ENCODE peak calls at places on chromosome 22, in five cellular contexts. A, Q, T, F and B are unnamed samples.

GRCh38 chr22:23516304-23516703 is 63.8 kb downstream of the IGLL1 start:
- DNase-seq in Q (no peak), F (no peak), T (no peak), A (no peak), B (no peak)

GRCh38 chr22:39384750-39385480 is 14.7 kb upstream of the TAB1 start:
- DNase-seq in Q (no peak), T (no peak), F (no peak), A (peak; percentile 35), B (no peak)

GRCh38 chr22:25027052-25027525 is 74.6 kb downstream of the KIAA1671 start:
- DNase-seq in A (no peak), F (peak; percentile 61), Q (no peak), T (no peak), B (no peak)

GRCh38 chr22:17772963-17773605 is 1.2 kb downstream of the BID start:
- DNase-seq in Q (no peak), F (no peak), T (peak; percentile 35), A (peak; percentile 37), B (no peak)

GRCh38 chr22:25169278-25170031 is 30.2 kb upstream of the CRYBB3 start:
- DNase-seq in F (no peak), T (no peak), Q (no peak), A (no peak), B (peak; percentile 31)

GRCh38 chr22:23781065-23781464 is 5.7 kb upstream of the SMARCB1 start:
- DNase-seq in Q (no peak), F (no peak), T (no peak), A (no peak), B (no peak)

GRCh38 chr22:33920927-33921575 is 775 bp upstream of the LARGE1 start:
- DNase-seq in A (peak; percentile 98), T (peak; percentile 96), Q (peak; percentile 99), F (peak; percentile 99), B (peak; percentile 97)

GRCh38 chr22:24424001-24424900 is 3.1 kb upstream of the ADORA2A start:
- DNase-seq in F (no peak), A (no peak), T (no peak), Q (no peak), B (no peak)

GRCh38 chr22:21591695-21592094 is 24.2 kb downstream of the UBE2L3 start:
- DNase-seq in A (no peak), T (no peak), Q (no peak), F (no peak), B (peak; percentile 70)

GRCh38 chr22:20413217-20414058 is 19.5 kb downstream of the ZNF74 start:
- DNase-seq in F (no peak), Q (no peak), T (no peak), A (no peak), B (no peak)

GRCh38 chr22:24066872-24067271 is 55.8 kb downstream of the CABIN1 start:
- DNase-seq in F (peak; percentile 67), Q (peak; percentile 71), T (no peak), A (no peak), B (no peak)

GRCh38 chr22:19066531-19067271 is 55.5 kb downstream of the DGCR2 start:
- DNase-seq in Q (no peak), A (peak; percentile 58), T (peak; percentile 72), F (no peak), B (no peak)

GRCh38 chr22:49917997-49918910 is at the start of the genes ALG12 and CRELD2:
- DNase-seq in Q (peak; percentile 99), T (peak; percentile 95), F (peak; percentile 98), A (peak; percentile 99), B (peak; percentile 97)

GRCh38 chr22:30290318-30290678 is 993 bp upstream of the CASTOR1 start:
- DNase-seq in T (no peak), F (no peak), A (no peak), Q (no peak), B (no peak)

GRCh38 chr22:30290679-30291333 is 1.5 kb upstream of the CASTOR1 start:
- DNase-seq in Q (peak; percentile 91), F (peak; percentile 74), T (peak; percentile 77), A (peak; percentile 87), B (peak; percentile 92)

GRCh38 chr22:30289126-30289979 is at the start of gene CASTOR1:
- DNase-seq in A (peak; percentile 99), F (peak; percentile 99), Q (peak; percentile 99), T (peak; percentile 97), B (peak; percentile 99)

GRCh38 chr22:30288414-30289125 is 735 bp downstream of the CASTOR1 start:
- DNase-seq in F (no peak), A (no peak), T (no peak), Q (no peak), B (no peak)

GRCh38 chr22:30289980-30290313 is 642 bp upstream of the CASTOR1 start:
- DNase-seq in Q (no peak), F (no peak), T (no peak), A (no peak), B (no peak)
- H3K4me3 ChIP-seq in Q (peak overlapping the region; percentile 84), F (peak overlapping the region; percentile 76), T (peak overlapping the region; percentile 28), A (peak overlapping the region; percentile 60), B (no peak overlapping the region)

DNA sequence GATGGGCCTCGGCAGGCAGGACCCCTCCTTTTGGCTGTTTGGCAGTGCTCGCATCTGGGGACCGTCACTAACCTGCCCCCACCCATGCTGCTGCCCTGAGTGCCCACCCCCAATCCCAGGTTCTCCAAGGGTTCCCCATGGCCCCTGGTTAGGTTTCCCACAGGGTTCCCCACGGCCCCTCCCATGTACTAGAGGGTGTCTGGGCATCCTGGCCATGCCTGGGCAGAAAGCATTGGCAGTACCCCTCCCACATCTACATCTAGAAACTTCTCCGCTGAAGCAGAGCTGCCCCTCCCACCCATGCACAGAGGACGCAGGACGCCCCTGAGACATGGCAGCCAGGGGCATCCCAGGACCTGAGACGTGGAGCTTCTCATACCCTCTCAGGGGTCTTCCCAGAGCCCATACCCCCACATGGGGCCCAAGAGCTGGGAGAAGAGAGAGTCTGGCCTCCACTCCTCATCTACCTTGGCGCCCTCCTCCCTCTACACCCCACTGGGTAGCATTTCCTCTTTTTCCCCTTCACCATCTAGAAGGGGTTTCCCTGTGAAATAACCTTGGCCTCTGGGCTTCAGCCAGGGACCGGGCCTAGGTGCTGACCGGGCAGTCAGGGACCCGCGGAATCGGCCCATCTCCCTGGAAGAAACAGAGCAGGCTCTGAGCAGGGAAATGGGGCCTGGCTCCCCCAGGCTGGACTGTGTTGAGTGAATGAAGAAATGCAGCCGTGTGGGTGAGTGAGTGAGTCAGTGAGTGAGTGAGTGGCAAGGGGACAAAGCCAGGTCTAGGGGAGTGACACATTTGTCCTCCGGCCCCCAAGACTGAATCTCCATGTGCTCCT is 987.3 kb downstream of the BRD1 start:
- DNase-seq in T (no peak), F (no peak), Q (no peak), A (no peak), B (no peak)
- H3K9me3 ChIP-seq in T (peaks cover 65% of the 10 kb centered on the region), F (no peaks in the 10 kb centered on the region), Q (no peaks in the 10 kb centered on the region), A (no peaks in the 10 kb centered on the region), B (peaks cover 6% of the 10 kb centered on the region)

DNA sequence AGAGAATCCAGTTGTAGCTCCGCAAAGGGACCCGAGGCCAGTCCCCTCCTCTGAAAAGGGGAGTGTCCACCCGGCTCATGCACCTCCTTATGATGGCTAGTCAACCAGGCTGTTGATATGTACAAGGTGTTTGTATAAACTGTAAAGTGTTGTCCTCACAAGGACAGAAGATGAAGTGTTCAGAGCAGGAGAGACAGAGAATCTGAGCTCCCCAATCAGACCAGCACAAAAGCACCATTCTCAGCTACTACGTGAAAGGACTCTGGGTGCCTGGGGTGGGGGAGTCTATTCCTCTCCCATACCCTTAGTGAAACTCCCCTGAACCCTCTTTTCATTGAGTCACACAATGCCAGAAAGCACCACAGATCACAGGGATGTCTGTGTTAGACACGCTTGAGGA is 49.4 kb downstream of the MN1 start:
- DNase-seq in F (no peak), A (no peak), T (no peak), Q (no peak), B (no peak)
- H3K27ac ChIP-seq in F (no peak overlapping the region), A (no peak overlapping the region), T (peak overlapping the region; percentile 68), Q (peak overlapping the region; percentile 73), B (no peak overlapping the region)

GRCh38 chr22:36332623-36333331 is 55.0 kb downstream of the MYH9 start:
- DNase-seq in A (peak; percentile 65), T (peak; percentile 96), Q (peak; percentile 73), F (peak; percentile 55), B (no peak)
- H3K4me3 ChIP-seq in A (no peak overlapping the region), T (no peak overlapping the region), Q (no peak overlapping the region), F (no peak overlapping the region), B (no peak overlapping the region)

GRCh38 chr22:47257566-47257965 is 495.1 kb downstream of the TBC1D22A start:
- DNase-seq in Q (no peak), T (no peak), A (no peak), F (no peak), B (no peak)
- H3K9me3 ChIP-seq in Q (no peaks in the 10 kb centered on the region), T (peaks cover 12% of the 10 kb centered on the region), A (peaks cover 3% of the 10 kb centered on the region), F (no peaks in the 10 kb centered on the region), B (no peaks in the 10 kb centered on the region)

GRCh38 chr22:43395296-43395695 is 16.5 kb upstream of the MPPED1 start:
- DNase-seq in Q (no peak), F (no peak), T (no peak), A (no peak), B (no peak)
- H3K27ac ChIP-seq in Q (no peak overlapping the region), F (no peak overlapping the region), T (no peak overlapping the region), A (no peak overlapping the region), B (no peak overlapping the region)

DNA sequence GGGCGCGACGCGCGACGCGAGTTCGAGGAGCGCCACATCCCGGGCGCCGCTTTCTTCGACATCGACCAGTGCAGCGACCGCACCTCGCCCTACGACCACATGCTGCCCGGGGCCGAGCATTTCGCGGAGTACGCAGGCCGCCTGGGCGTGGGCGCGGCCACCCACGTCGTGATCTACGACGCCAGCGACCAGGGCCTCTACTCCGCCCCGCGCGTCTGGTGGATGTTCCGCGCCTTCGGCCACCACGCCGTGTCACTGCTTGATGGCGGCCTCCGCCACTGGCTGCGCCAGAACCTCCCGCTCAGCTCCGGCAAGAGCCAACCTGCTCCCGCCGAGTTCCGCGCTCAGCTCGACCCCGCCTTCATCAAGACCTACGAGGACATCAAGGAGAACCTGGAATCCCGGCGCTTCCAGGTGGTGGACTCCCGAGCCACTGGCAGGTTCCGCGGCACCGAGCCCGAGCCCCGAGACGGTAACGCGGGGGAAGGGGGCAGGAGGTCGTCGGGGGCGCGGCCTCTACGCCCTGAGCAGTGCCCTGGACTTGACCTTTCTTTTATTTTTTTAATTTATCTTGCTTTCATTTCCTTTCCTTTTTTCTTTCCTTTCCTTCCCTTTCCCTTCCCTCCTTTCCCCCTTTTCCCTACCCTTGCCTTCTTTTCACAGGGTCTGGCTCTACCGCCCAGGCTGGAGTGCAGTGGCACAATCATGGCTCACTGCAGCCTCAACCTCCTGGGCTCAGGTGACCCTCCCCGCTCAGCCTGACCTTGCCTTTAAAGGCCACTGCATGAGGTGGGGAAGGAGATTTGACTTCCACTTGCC is 5.0 kb downstream of the MPST start:
- DNase-seq in T (no peak), Q (no peak), F (peak; percentile 37), A (no peak), B (no peak)
- H3K4me3 ChIP-seq in T (no peak overlapping the region), Q (no peak overlapping the region), F (no peak overlapping the region), A (no peak overlapping the region), B (no peak overlapping the region)